ENCODE peak calls at places on chromosome 5, in eight cellular contexts. S, U, L, G, T, J, O and W are unnamed samples.

GRCh38 chr5:41270423-41271251 is 57.3 kb upstream of the C6 start:
- DNase-seq in S (peak; percentile 26), U (no peak), L (peak; percentile 39), G (peak; percentile 20), T (no peak), J (no peak), O (no peak), W (peak; percentile 13)

GRCh38 chr5:137069358-137069757 is 429.8 kb downstream of the SPOCK1 start:
- DNase-seq in S (no peak), U (no peak), L (no peak), G (no peak), T (no peak), J (no peak), O (no peak), W (no peak)

GRCh38 chr5:78771260-78772240 is 123.0 kb upstream of the LHFPL2 start:
- DNase-seq in S (no peak), U (no peak), L (no peak), G (no peak), T (no peak), J (no peak), O (no peak), W (no peak)

GRCh38 chr5:17154211-17154996 is 63.0 kb upstream of the BASP1 start:
- DNase-seq in S (no peak), U (no peak), L (no peak), G (peak; percentile 41), T (no peak), J (no peak), O (no peak), W (no peak)

GRCh38 chr5:56638768-56639238 is 176.5 kb upstream of the MAP3K1 start:
- DNase-seq in S (no peak), U (no peak), L (no peak), G (no peak), T (no peak), J (no peak), O (no peak), W (peak; percentile 33)

GRCh38 chr5:94748212-94748611 is 129.7 kb downstream of the SLF1 start:
- DNase-seq in S (no peak), U (no peak), L (no peak), G (no peak), T (no peak), J (no peak), O (no peak), W (no peak)

GRCh38 chr5:152378730-152379129 is 26.3 kb downstream of the NMUR2 start:
- DNase-seq in S (no peak), U (no peak), L (no peak), G (no peak), T (no peak), J (no peak), O (no peak), W (no peak)

GRCh38 chr5:55544341-55544740 is 9.6 kb upstream of the PLPP1 start:
- DNase-seq in S (no peak), U (no peak), L (no peak), G (no peak), T (no peak), J (no peak), O (no peak), W (no peak)

GRCh38 chr5:43073597-43074546 is 33.8 kb upstream of the ANXA2R start:
- DNase-seq in S (no peak), U (no peak), L (no peak), G (peak; percentile 29), T (peak; percentile 77), J (no peak), O (peak; percentile 39), W (peak; percentile 56)

GRCh38 chr5:151280443-151280842 is 23.1 kb downstream of the SLC36A3 start:
- DNase-seq in S (no peak), U (no peak), L (no peak), G (no peak), T (no peak), J (no peak), O (no peak), W (no peak)

GRCh38 chr5:98314262-98314661 is 459.2 kb upstream of the RGMB start:
- DNase-seq in S (no peak), U (no peak), L (no peak), G (no peak), T (no peak), J (no peak), O (no peak), W (no peak)